ENCODE peak calls at places on chromosome 20, in seven cellular contexts. One of them, this sample, is unnamed.

GRCh38 chr20:1212607-1213396 is 9.5 kb downstream of the C20orf202 start:
- DNase-seq in AG04450: peak
- DNase-seq in ovary: peak
- DNase-seq in endothelial cell: peak
- DNase-seq in HL-60: peak
- DNase-seq in HFFc6: peak
- DNase-seq in RWPE1: peak
- DNase-seq in this sample: peak

GRCh38 chr20:433300-433975 is 25.3 kb downstream of the RBCK1 start:
- DNase-seq in AG04450: no peak
- DNase-seq in ovary: no peak
- DNase-seq in endothelial cell: no peak
- DNase-seq in HL-60: no peak
- DNase-seq in HFFc6: no peak
- DNase-seq in RWPE1: no peak
- DNase-seq in this sample: no peak

GRCh38 chr20:62031462-62032092 is 34.1 kb downstream of the TAF4 start:
- DNase-seq in AG04450: no peak
- DNase-seq in ovary: no peak
- DNase-seq in endothelial cell: no peak
- DNase-seq in HL-60: no peak
- DNase-seq in HFFc6: no peak
- DNase-seq in RWPE1: no peak
- DNase-seq in this sample: no peak

GRCh38 chr20:53492212-53492611 is 101.4 kb downstream of the ZNF217 start:
- DNase-seq in AG04450: no peak
- DNase-seq in ovary: no peak
- DNase-seq in endothelial cell: no peak
- DNase-seq in HL-60: no peak
- DNase-seq in HFFc6: no peak
- DNase-seq in RWPE1: no peak
- DNase-seq in this sample: no peak

GRCh38 chr20:19701449-19701848 is 56.6 kb upstream of the RIN2 start:
- DNase-seq in AG04450: no peak
- DNase-seq in ovary: no peak
- DNase-seq in endothelial cell: no peak
- DNase-seq in HL-60: no peak
- DNase-seq in HFFc6: no peak
- DNase-seq in RWPE1: no peak
- DNase-seq in this sample: no peak

GRCh38 chr20:18288748-18289705 is 700 bp downstream of the ZNF133 start:
- DNase-seq in AG04450: no peak
- DNase-seq in ovary: peak
- DNase-seq in endothelial cell: no peak
- DNase-seq in HL-60: peak
- DNase-seq in HFFc6: peak
- DNase-seq in RWPE1: peak
- DNase-seq in this sample: peak

GRCh38 chr20:25984933-25985332 is 288.3 kb upstream of the ZNF337 start:
- DNase-seq in AG04450: no peak
- DNase-seq in ovary: peak
- DNase-seq in endothelial cell: no peak
- DNase-seq in HL-60: no peak
- DNase-seq in HFFc6: no peak
- DNase-seq in RWPE1: peak
- DNase-seq in this sample: no peak

GRCh38 chr20:48788486-48789072 is 39.2 kb downstream of the PREX1 start:
- DNase-seq in AG04450: no peak
- DNase-seq in ovary: no peak
- DNase-seq in endothelial cell: no peak
- DNase-seq in HL-60: no peak
- DNase-seq in HFFc6: no peak
- DNase-seq in RWPE1: no peak
- DNase-seq in this sample: no peak

GRCh38 chr20:49792006-49792405 is 20.6 kb upstream of the SLC9A8 start:
- DNase-seq in AG04450: no peak
- DNase-seq in ovary: no peak
- DNase-seq in endothelial cell: no peak
- DNase-seq in HL-60: no peak
- DNase-seq in HFFc6: no peak
- DNase-seq in RWPE1: no peak
- DNase-seq in this sample: no peak

GRCh38 chr20:7770578-7770977 is 169.7 kb downstream of the HAO1 start:
- DNase-seq in AG04450: no peak
- DNase-seq in ovary: no peak
- DNase-seq in endothelial cell: no peak
- DNase-seq in HL-60: no peak
- DNase-seq in HFFc6: no peak
- DNase-seq in RWPE1: no peak
- DNase-seq in this sample: no peak

GRCh38 chr20:36085686-36086267 is 68.8 kb upstream of the EPB41L1 start:
- DNase-seq in AG04450: no peak
- DNase-seq in ovary: no peak
- DNase-seq in endothelial cell: no peak
- DNase-seq in HL-60: no peak
- DNase-seq in HFFc6: peak
- DNase-seq in RWPE1: peak
- DNase-seq in this sample: peak

GRCh38 chr20:11502051-11502450 is 415.6 kb upstream of the BTBD3 start:
- DNase-seq in AG04450: no peak
- DNase-seq in ovary: no peak
- DNase-seq in endothelial cell: no peak
- DNase-seq in HL-60: peak
- DNase-seq in HFFc6: no peak
- DNase-seq in RWPE1: no peak
- DNase-seq in this sample: no peak

GRCh38 chr20:24627291-24627690 is 157.9 kb downstream of the SYNDIG1 start:
- DNase-seq in AG04450: no peak
- DNase-seq in ovary: no peak
- DNase-seq in endothelial cell: no peak
- DNase-seq in HL-60: no peak
- DNase-seq in HFFc6: no peak
- DNase-seq in RWPE1: no peak
- DNase-seq in this sample: no peak

GRCh38 chr20:33010674-33011449 is 3.4 kb downstream of the BPIFB2 start:
- DNase-seq in AG04450: no peak
- DNase-seq in ovary: no peak
- DNase-seq in endothelial cell: no peak
- DNase-seq in HL-60: no peak
- DNase-seq in HFFc6: no peak
- DNase-seq in RWPE1: no peak
- DNase-seq in this sample: no peak

GRCh38 chr20:12358655-12359009 is 440.9 kb downstream of the BTBD3 start:
- DNase-seq in AG04450: no peak
- DNase-seq in ovary: no peak
- DNase-seq in endothelial cell: no peak
- DNase-seq in HL-60: no peak
- DNase-seq in HFFc6: no peak
- DNase-seq in RWPE1: no peak
- DNase-seq in this sample: no peak

GRCh38 chr20:2476742-2477615 is 6.4 kb upstream of the SNRPB start:
- DNase-seq in AG04450: no peak
- DNase-seq in ovary: no peak
- DNase-seq in endothelial cell: no peak
- DNase-seq in HL-60: no peak
- DNase-seq in HFFc6: no peak
- DNase-seq in RWPE1: no peak
- DNase-seq in this sample: no peak

GRCh38 chr20:33465536-33466302 is 22.2 kb upstream of the SNTA1 start:
- DNase-seq in AG04450: no peak
- DNase-seq in ovary: no peak
- DNase-seq in endothelial cell: no peak
- DNase-seq in HL-60: no peak
- DNase-seq in HFFc6: no peak
- DNase-seq in RWPE1: no peak
- DNase-seq in this sample: no peak

GRCh38 chr20:38963745-38964144 is 1.6 kb downstream of the DHX35 start:
- DNase-seq in AG04450: no peak
- DNase-seq in ovary: no peak
- DNase-seq in endothelial cell: no peak
- DNase-seq in HL-60: no peak
- DNase-seq in HFFc6: no peak
- DNase-seq in RWPE1: no peak
- DNase-seq in this sample: no peak

GRCh38 chr20:58959652-58960051 is 21.4 kb upstream of the NELFCD start:
- DNase-seq in AG04450: no peak
- DNase-seq in ovary: no peak
- DNase-seq in endothelial cell: no peak
- DNase-seq in HL-60: no peak
- DNase-seq in HFFc6: no peak
- DNase-seq in RWPE1: no peak
- DNase-seq in this sample: no peak

GRCh38 chr20:6812530-6812929 is 45.0 kb downstream of the BMP2 start:
- DNase-seq in AG04450: no peak
- DNase-seq in ovary: no peak
- DNase-seq in endothelial cell: no peak
- DNase-seq in HL-60: no peak
- DNase-seq in HFFc6: no peak
- DNase-seq in RWPE1: no peak
- DNase-seq in this sample: no peak

GRCh38 chr20:38651154-38651553 is 49.5 kb downstream of the ARHGAP40 start:
- DNase-seq in AG04450: no peak
- DNase-seq in ovary: no peak
- DNase-seq in endothelial cell: no peak
- DNase-seq in HL-60: no peak
- DNase-seq in HFFc6: no peak
- DNase-seq in RWPE1: no peak
- DNase-seq in this sample: no peak

DNA sequence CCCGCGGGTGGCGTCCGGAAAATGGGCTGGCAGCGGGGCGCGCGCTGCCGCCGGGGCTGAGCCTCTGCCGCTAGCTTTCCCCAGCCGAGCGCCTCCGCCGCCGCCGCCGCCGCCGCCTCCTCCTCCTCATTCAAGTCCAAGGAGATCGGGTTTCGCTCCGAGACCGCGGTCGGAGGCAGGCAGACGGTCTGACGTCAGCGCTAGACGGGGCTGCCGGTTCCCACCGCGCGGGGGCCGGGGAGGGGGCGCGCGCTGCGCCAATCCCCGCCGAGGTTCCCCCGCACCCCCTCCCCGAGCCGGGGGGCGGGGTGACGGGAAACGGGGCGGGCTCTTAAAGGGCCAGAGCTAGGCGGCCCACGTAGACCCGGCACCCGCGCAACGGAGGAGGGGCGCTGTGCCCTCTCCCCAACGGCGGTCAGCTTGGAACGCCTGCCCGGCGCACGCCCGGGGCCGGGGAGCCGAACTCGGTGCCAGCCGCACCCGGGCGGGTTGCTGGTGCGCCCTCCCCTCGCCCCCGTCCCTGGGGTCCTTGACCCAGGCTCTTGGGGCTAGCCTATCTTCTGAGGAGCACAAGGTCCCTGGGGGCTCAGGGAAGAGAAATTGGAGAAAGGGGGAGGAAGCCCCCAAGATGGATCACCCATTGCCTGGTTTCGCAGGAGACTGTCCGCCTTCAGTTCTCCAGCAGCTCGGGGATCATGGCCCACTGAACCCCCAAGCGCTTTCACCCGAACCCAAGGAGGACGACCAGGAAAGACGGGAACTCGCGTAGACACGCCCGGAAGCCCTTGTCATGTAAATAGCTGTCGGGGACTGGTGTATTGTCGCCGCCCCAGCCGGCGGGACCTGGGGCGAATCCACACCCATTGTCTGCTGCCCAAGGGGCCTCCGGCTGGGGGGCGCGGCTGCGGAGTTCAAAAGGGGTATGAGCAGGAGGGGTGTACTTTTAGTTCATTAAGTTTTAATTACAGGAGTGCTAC is at the start of gene PMEPA1:
- DNase-seq in AG04450: peak
- DNase-seq in ovary: peak
- DNase-seq in endothelial cell: peak
- DNase-seq in HL-60: peak
- DNase-seq in HFFc6: peak
- DNase-seq in RWPE1: peak
- DNase-seq in this sample: peak
- TF ChIP-seq CTCF in AG04450: no peak
- TF ChIP-seq CTCF in ovary: peak
- TF ChIP-seq CTCF in endothelial cell: peak
- TF ChIP-seq CTCF in HL-60: no peak
- TF ChIP-seq CTCF in HFFc6: peak
- TF ChIP-seq CTCF in RWPE1: no peak
- TF ChIP-seq CTCF in this sample: no peak

DNA sequence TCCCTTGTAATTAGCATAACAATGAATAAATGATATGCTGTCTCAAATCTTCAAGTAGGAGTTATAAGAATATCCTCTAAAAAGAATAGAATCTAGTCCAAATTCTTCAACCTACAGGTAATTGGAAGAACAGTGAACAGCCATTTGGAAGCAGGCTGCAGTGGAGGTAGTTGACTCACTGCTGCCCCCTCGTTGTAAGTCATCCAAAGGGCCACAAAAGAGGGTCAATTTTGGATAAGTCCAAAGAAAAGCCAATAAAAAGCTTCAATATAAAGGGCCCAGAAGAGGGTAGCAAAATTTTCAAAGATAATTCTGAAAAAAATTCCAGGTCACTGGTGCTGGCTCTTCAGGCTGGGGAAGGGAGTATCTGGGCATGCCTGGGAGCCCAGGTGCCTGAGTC is 60.8 kb upstream of the SSTR4 start:
- DNase-seq in AG04450: no peak
- DNase-seq in ovary: no peak
- DNase-seq in endothelial cell: peak
- DNase-seq in HL-60: peak
- DNase-seq in HFFc6: no peak
- DNase-seq in RWPE1: peak
- DNase-seq in this sample: no peak
- TF ChIP-seq CTCF in AG04450: peak
- TF ChIP-seq CTCF in ovary: no peak
- TF ChIP-seq CTCF in endothelial cell: peak
- TF ChIP-seq CTCF in HL-60: peak
- TF ChIP-seq CTCF in HFFc6: no peak
- TF ChIP-seq CTCF in RWPE1: no peak
- TF ChIP-seq CTCF in this sample: no peak

GRCh38 chr20:31593221-31594001 is 11.7 kb upstream of the ID1 start:
- DNase-seq in AG04450: no peak
- DNase-seq in ovary: no peak
- DNase-seq in endothelial cell: no peak
- DNase-seq in HL-60: no peak
- DNase-seq in HFFc6: peak
- DNase-seq in RWPE1: peak
- DNase-seq in this sample: peak
- TF ChIP-seq CTCF in AG04450: peak
- TF ChIP-seq CTCF in ovary: no peak
- TF ChIP-seq CTCF in endothelial cell: no peak
- TF ChIP-seq CTCF in HL-60: no peak
- TF ChIP-seq CTCF in HFFc6: peak
- TF ChIP-seq CTCF in RWPE1: no peak
- TF ChIP-seq CTCF in this sample: no peak

DNA sequence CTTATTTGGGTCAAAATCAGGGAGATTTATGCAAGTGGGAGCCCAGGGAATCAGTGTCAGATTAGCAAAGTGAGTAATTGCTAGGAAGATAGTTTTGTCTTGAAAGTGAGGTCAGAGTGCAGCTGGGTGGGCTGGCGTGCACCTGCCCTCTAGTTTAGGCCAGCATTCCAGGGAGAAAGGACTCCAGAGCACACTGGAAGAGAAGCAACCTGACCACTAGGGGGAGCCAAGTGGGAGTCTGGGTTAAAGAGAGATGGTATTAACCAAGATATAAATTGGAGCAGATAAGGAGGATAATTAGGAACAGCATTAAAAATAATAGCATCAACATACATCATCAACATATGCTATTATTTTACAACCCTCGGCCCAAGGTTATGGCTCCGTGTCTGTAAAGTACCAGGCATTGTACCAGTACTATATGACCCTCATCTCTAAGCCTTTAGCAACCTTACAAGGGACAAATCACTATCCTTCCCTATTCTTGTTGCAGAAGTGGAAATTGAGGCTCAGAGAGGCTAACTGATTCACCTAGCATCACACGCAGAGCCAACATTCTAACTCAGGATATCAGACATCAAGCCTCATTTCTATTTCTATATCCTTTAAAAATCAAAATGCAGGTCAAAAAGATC is 57.8 kb downstream of the SLC2A10 start:
- DNase-seq in AG04450: no peak
- DNase-seq in ovary: no peak
- DNase-seq in endothelial cell: peak
- DNase-seq in HL-60: peak
- DNase-seq in HFFc6: peak
- DNase-seq in RWPE1: peak
- DNase-seq in this sample: no peak
- TF ChIP-seq CTCF in AG04450: peak
- TF ChIP-seq CTCF in ovary: no peak
- TF ChIP-seq CTCF in endothelial cell: peak
- TF ChIP-seq CTCF in HL-60: peak
- TF ChIP-seq CTCF in HFFc6: peak
- TF ChIP-seq CTCF in RWPE1: peak
- TF ChIP-seq CTCF in this sample: peak

This sample was measured in Caco-2.